ENCODE peak calls at places on chromosomes 1 and 21, in eight cellular contexts. U is activated naive CD8-positive, alpha-beta T cell treated with anti-CD3 and anti-CD28 coated beads, Interleukin-2, amount 50 U/mL, for 24 hours; V is GM04503; T is DMS79; H is GM10248; E is breast epithelium; G is retina; K is mucosa of gallbladder. L is an unnamed sample.

GRCh38 chr1:25945756-25946155 is 39.5 kb upstream of the STMN1 start:
- DNase-seq in U (no peak), V (no peak), T (no peak), H (no peak), E (no peak), G (no peak), K (no peak), L (no peak)

GRCh38 chr1:160853756-160854155 is 8.9 kb downstream of the CD244 start:
- DNase-seq in U (no peak), V (no peak), T (no peak), H (no peak), E (no peak), G (no peak), K (no peak), L (no peak)

GRCh38 chr1:12453400-12454343 is 164.3 kb downstream of the DHRS3 start:
- DNase-seq in U (peak; percentile 48), V (no peak), T (no peak), H (no peak), E (peak; percentile 57), G (no peak), K (no peak), L (no peak)

GRCh38 chr1:106554294-106554693 is 502.2 kb upstream of the PRMT6 start:
- DNase-seq in U (no peak), V (no peak), T (no peak), H (no peak), E (no peak), G (no peak), K (no peak), L (no peak)

GRCh38 chr1:152954436-152954835 is 7.4 kb downstream of the SPRR5 start:
- DNase-seq in U (no peak), V (no peak), T (no peak), H (no peak), E (no peak), G (no peak), K (no peak), L (no peak)

GRCh38 chr1:31487143-31487542 is 74.1 kb downstream of the SERINC2 start:
- DNase-seq in U (no peak), V (no peak), T (no peak), H (no peak), E (no peak), G (no peak), K (no peak), L (no peak)

GRCh38 chr1:39282537-39283216 is 78.2 kb downstream of the MACF1 start:
- DNase-seq in U (no peak), V (no peak), T (no peak), H (no peak), E (no peak), G (no peak), K (no peak), L (no peak)

GRCh38 chr21:37636152-37636860 is 269.7 kb downstream of the DYRK1A start:
- DNase-seq in U (no peak), V (peak; percentile 71), T (no peak), H (no peak), E (no peak), G (no peak), K (no peak), L (no peak)

GRCh38 chr1:209434066-209434465 is 149.4 kb upstream of the CAMK1G start:
- DNase-seq in U (no peak), V (no peak), T (no peak), H (no peak), E (no peak), G (no peak), K (no peak), L (no peak)